ENCODE peak calls at places on chromosomes 12 and 14, in five cellular contexts. H, V, P, W and C are unnamed samples.

GRCh38 chr12:24617471-24617870 is 331.4 kb downstream of the BCAT1 start:
- DNase-seq in P (no peak), H (no peak), V (no peak), W (no peak), C (no peak)

GRCh38 chr14:66444271-66444987 is 41.7 kb upstream of the CCDC196 start:
- DNase-seq in P (no peak), W (no peak), V (no peak), H (no peak), C (no peak)

GRCh38 chr14:93732524-93732923 is 55.8 kb downstream of the PRIMA1 start:
- DNase-seq in W (no peak), H (no peak), P (no peak), V (no peak), C (no peak)

GRCh38 chr12:122726056-122726558 is 4.5 kb downstream of the HCAR1 start:
- DNase-seq in W (peak; percentile 45), V (no peak), P (no peak), H (no peak), C (no peak)

GRCh38 chr14:95527392-95528002 is 7.4 kb upstream of the GLRX5 start:
- DNase-seq in V (no peak), W (peak; percentile 54), H (peak; percentile 71), P (no peak), C (no peak)

GRCh38 chr14:33880330-33880729 is 70.5 kb downstream of the EGLN3 start:
- DNase-seq in W (no peak), H (no peak), V (no peak), P (no peak), C (no peak)

GRCh38 chr14:93269341-93270068 is 62.4 kb downstream of the UBR7 start:
- DNase-seq in V (no peak), W (no peak), P (no peak), H (no peak), C (no peak)

GRCh38 chr12:99920561-99920960 is 64.2 kb downstream of the ANKS1B start:
- DNase-seq in W (no peak), P (no peak), H (no peak), V (no peak), C (no peak)

GRCh38 chr12:51593539-51593938 is 2.5 kb downstream of the SCN8A start:
- DNase-seq in V (no peak), W (peak; percentile 42), H (peak; percentile 26), P (no peak), C (no peak)

GRCh38 chr14:100709252-100709955 is 17.3 kb upstream of the DLK1 start:
- DNase-seq in H (no peak), V (no peak), W (no peak), P (no peak), C (peak; percentile 70)

GRCh38 chr12:78290606-78291345 is 460.1 kb downstream of the NAV3 start:
- DNase-seq in H (no peak), W (no peak), V (no peak), P (no peak), C (no peak)

GRCh38 chr14:39229222-39229543 is 4.5 kb upstream of the MIA2 start:
- DNase-seq in H (no peak), V (no peak), W (peak; percentile 81), P (no peak), C (no peak)